ENCODE peak calls at places on chromosomes 12 and 14, in five cellular contexts. One of them, this sample, is unnamed.

GRCh38 chr12:113850309-113851056 is 115.6 kb downstream of the RBM19 start:
- DNase-seq in NCI-H748 treated with DMSO at 0.1 percent for 48 hours: no peak
- DNase-seq in NCI-H510A treated with DMSO at 0.1 percent for 48 hours: no peak
- DNase-seq in choroid plexus epithelial cell: peak
- DNase-seq in ascending aorta: peak
- DNase-seq in this sample: no peak

GRCh38 chr12:84986586-84986985 is 49.5 kb downstream of the TSPAN19 start:
- DNase-seq in NCI-H510A treated with DMSO at 0.1 percent for 48 hours: peak
- DNase-seq in ascending aorta: no peak
- DNase-seq in NCI-H748 treated with DMSO at 0.1 percent for 48 hours: peak
- DNase-seq in choroid plexus epithelial cell: no peak
- DNase-seq in this sample: no peak

GRCh38 chr12:25311501-25311900 is 60.8 kb upstream of the KRAS start:
- DNase-seq in NCI-H748 treated with DMSO at 0.1 percent for 48 hours: no peak
- DNase-seq in choroid plexus epithelial cell: no peak
- DNase-seq in ascending aorta: no peak
- DNase-seq in NCI-H510A treated with DMSO at 0.1 percent for 48 hours: no peak
- DNase-seq in this sample: no peak

GRCh38 chr12:64701283-64701682 is 57.9 kb downstream of the GNS start:
- DNase-seq in ascending aorta: no peak
- DNase-seq in NCI-H510A treated with DMSO at 0.1 percent for 48 hours: no peak
- DNase-seq in NCI-H748 treated with DMSO at 0.1 percent for 48 hours: no peak
- DNase-seq in choroid plexus epithelial cell: no peak
- DNase-seq in this sample: no peak

GRCh38 chr14:54685286-54685845 is 118.4 kb downstream of the SAMD4A start:
- DNase-seq in choroid plexus epithelial cell: peak
- DNase-seq in ascending aorta: no peak
- DNase-seq in NCI-H510A treated with DMSO at 0.1 percent for 48 hours: no peak
- DNase-seq in NCI-H748 treated with DMSO at 0.1 percent for 48 hours: no peak
- DNase-seq in this sample: no peak

GRCh38 chr14:103705524-103706284 is 9.5 kb downstream of the XRCC3 start:
- DNase-seq in ascending aorta: no peak
- DNase-seq in NCI-H510A treated with DMSO at 0.1 percent for 48 hours: no peak
- DNase-seq in NCI-H748 treated with DMSO at 0.1 percent for 48 hours: no peak
- DNase-seq in choroid plexus epithelial cell: no peak
- DNase-seq in this sample: no peak

GRCh38 chr12:112503521-112503920 is 84.8 kb downstream of the PTPN11 start:
- DNase-seq in choroid plexus epithelial cell: no peak
- DNase-seq in NCI-H748 treated with DMSO at 0.1 percent for 48 hours: no peak
- DNase-seq in NCI-H510A treated with DMSO at 0.1 percent for 48 hours: no peak
- DNase-seq in ascending aorta: no peak
- DNase-seq in this sample: no peak

GRCh38 chr14:98138666-98139065 is 1133.3 kb downstream of the BCL11B start:
- DNase-seq in NCI-H748 treated with DMSO at 0.1 percent for 48 hours: peak
- DNase-seq in ascending aorta: no peak
- DNase-seq in NCI-H510A treated with DMSO at 0.1 percent for 48 hours: no peak
- DNase-seq in choroid plexus epithelial cell: no peak
- DNase-seq in this sample: no peak

GRCh38 chr12:16184691-16185090 is 92.8 kb downstream of the SLC15A5 start:
- DNase-seq in NCI-H510A treated with DMSO at 0.1 percent for 48 hours: no peak
- DNase-seq in NCI-H748 treated with DMSO at 0.1 percent for 48 hours: no peak
- DNase-seq in ascending aorta: no peak
- DNase-seq in choroid plexus epithelial cell: no peak
- DNase-seq in this sample: peak

GRCh38 chr12:120835657-120836056 is 68.5 kb downstream of the SPPL3 start:
- DNase-seq in ascending aorta: no peak
- DNase-seq in NCI-H748 treated with DMSO at 0.1 percent for 48 hours: no peak
- DNase-seq in NCI-H510A treated with DMSO at 0.1 percent for 48 hours: no peak
- DNase-seq in choroid plexus epithelial cell: no peak
- DNase-seq in this sample: no peak

GRCh38 chr14:71451501-71451900 is 480.7 kb upstream of the RGS6 start:
- DNase-seq in NCI-H748 treated with DMSO at 0.1 percent for 48 hours: no peak
- DNase-seq in ascending aorta: no peak
- DNase-seq in NCI-H510A treated with DMSO at 0.1 percent for 48 hours: no peak
- DNase-seq in choroid plexus epithelial cell: no peak
- DNase-seq in this sample: no peak

GRCh38 chr12:122850695-122851350 is 15.6 kb downstream of the HIP1R start:
- DNase-seq in ascending aorta: no peak
- DNase-seq in choroid plexus epithelial cell: no peak
- DNase-seq in NCI-H748 treated with DMSO at 0.1 percent for 48 hours: no peak
- DNase-seq in NCI-H510A treated with DMSO at 0.1 percent for 48 hours: no peak
- DNase-seq in this sample: peak

GRCh38 chr12:45299132-45299692 is 83.3 kb downstream of the ANO6 start:
- DNase-seq in ascending aorta: no peak
- DNase-seq in NCI-H748 treated with DMSO at 0.1 percent for 48 hours: peak
- DNase-seq in NCI-H510A treated with DMSO at 0.1 percent for 48 hours: peak
- DNase-seq in choroid plexus epithelial cell: peak
- DNase-seq in this sample: peak

GRCh38 chr12:123062682-123063426 is 82.4 kb downstream of the ARL6IP4 start:
- DNase-seq in choroid plexus epithelial cell: peak
- DNase-seq in NCI-H748 treated with DMSO at 0.1 percent for 48 hours: no peak
- DNase-seq in NCI-H510A treated with DMSO at 0.1 percent for 48 hours: peak
- DNase-seq in ascending aorta: peak
- DNase-seq in this sample: peak

GRCh38 chr14:28765169-28765906 is 1.2 kb upstream of the FOXG1 start:
- DNase-seq in choroid plexus epithelial cell: no peak
- DNase-seq in NCI-H510A treated with DMSO at 0.1 percent for 48 hours: peak
- DNase-seq in ascending aorta: no peak
- DNase-seq in NCI-H748 treated with DMSO at 0.1 percent for 48 hours: no peak
- DNase-seq in this sample: no peak

GRCh38 chr14:103626150-103626850 is 2.7 kb upstream of the KLC1 start:
- DNase-seq in ascending aorta: no peak
- DNase-seq in choroid plexus epithelial cell: no peak
- DNase-seq in NCI-H510A treated with DMSO at 0.1 percent for 48 hours: peak
- DNase-seq in NCI-H748 treated with DMSO at 0.1 percent for 48 hours: no peak
- DNase-seq in this sample: no peak

GRCh38 chr12:111439657-111440151 is 34.0 kb downstream of the SH2B3 start:
- DNase-seq in NCI-H748 treated with DMSO at 0.1 percent for 48 hours: no peak
- DNase-seq in NCI-H510A treated with DMSO at 0.1 percent for 48 hours: no peak
- DNase-seq in ascending aorta: no peak
- DNase-seq in choroid plexus epithelial cell: no peak
- DNase-seq in this sample: no peak

GRCh38 chr12:112023759-112024396 is 10.7 kb downstream of the ERP29 start:
- DNase-seq in choroid plexus epithelial cell: no peak
- DNase-seq in NCI-H748 treated with DMSO at 0.1 percent for 48 hours: no peak
- DNase-seq in ascending aorta: no peak
- DNase-seq in NCI-H510A treated with DMSO at 0.1 percent for 48 hours: peak
- DNase-seq in this sample: no peak

GRCh38 chr12:70045036-70045435 is 198.2 kb upstream of the CNOT2 start:
- DNase-seq in choroid plexus epithelial cell: peak
- DNase-seq in NCI-H748 treated with DMSO at 0.1 percent for 48 hours: no peak
- DNase-seq in NCI-H510A treated with DMSO at 0.1 percent for 48 hours: no peak
- DNase-seq in ascending aorta: no peak
- DNase-seq in this sample: peak

GRCh38 chr14:55589171-55589570 is 9.2 kb downstream of the KTN1 start:
- DNase-seq in NCI-H510A treated with DMSO at 0.1 percent for 48 hours: no peak
- DNase-seq in NCI-H748 treated with DMSO at 0.1 percent for 48 hours: no peak
- DNase-seq in ascending aorta: no peak
- DNase-seq in choroid plexus epithelial cell: no peak
- DNase-seq in this sample: peak

GRCh38 chr12:14384783-14385638 is 19.5 kb downstream of the ATF7IP start:
- DNase-seq in ascending aorta: no peak
- DNase-seq in choroid plexus epithelial cell: peak
- DNase-seq in NCI-H510A treated with DMSO at 0.1 percent for 48 hours: peak
- DNase-seq in NCI-H748 treated with DMSO at 0.1 percent for 48 hours: no peak
- DNase-seq in this sample: peak

GRCh38 chr12:12628013-12628412 is 16.3 kb downstream of the CREBL2 start:
- DNase-seq in choroid plexus epithelial cell: peak
- DNase-seq in NCI-H748 treated with DMSO at 0.1 percent for 48 hours: no peak
- DNase-seq in ascending aorta: no peak
- DNase-seq in NCI-H510A treated with DMSO at 0.1 percent for 48 hours: no peak
- DNase-seq in this sample: peak

GRCh38 chr14:100025111-100025510 is 40.1 kb upstream of the EVL start:
- DNase-seq in NCI-H748 treated with DMSO at 0.1 percent for 48 hours: no peak
- DNase-seq in choroid plexus epithelial cell: peak
- DNase-seq in ascending aorta: no peak
- DNase-seq in NCI-H510A treated with DMSO at 0.1 percent for 48 hours: no peak
- DNase-seq in this sample: peak

GRCh38 chr12:78118486-78118885 is 287.8 kb downstream of the NAV3 start:
- DNase-seq in ascending aorta: no peak
- DNase-seq in NCI-H510A treated with DMSO at 0.1 percent for 48 hours: no peak
- DNase-seq in NCI-H748 treated with DMSO at 0.1 percent for 48 hours: no peak
- DNase-seq in choroid plexus epithelial cell: peak
- DNase-seq in this sample: no peak

GRCh38 chr12:116540617-116541152 is 18.5 kb upstream of the MAP1LC3B2 start:
- DNase-seq in ascending aorta: no peak
- DNase-seq in NCI-H748 treated with DMSO at 0.1 percent for 48 hours: no peak
- DNase-seq in NCI-H510A treated with DMSO at 0.1 percent for 48 hours: no peak
- DNase-seq in choroid plexus epithelial cell: no peak
- DNase-seq in this sample: peak

GRCh38 chr12:15701212-15701611 is 88.0 kb downstream of the EPS8 start:
- DNase-seq in NCI-H748 treated with DMSO at 0.1 percent for 48 hours: no peak
- DNase-seq in NCI-H510A treated with DMSO at 0.1 percent for 48 hours: no peak
- DNase-seq in choroid plexus epithelial cell: peak
- DNase-seq in ascending aorta: no peak
- DNase-seq in this sample: no peak

GRCh38 chr12:117350140-117350539 is 11.3 kb downstream of the NOS1 start:
- DNase-seq in NCI-H510A treated with DMSO at 0.1 percent for 48 hours: no peak
- DNase-seq in choroid plexus epithelial cell: no peak
- DNase-seq in NCI-H748 treated with DMSO at 0.1 percent for 48 hours: no peak
- DNase-seq in ascending aorta: no peak
- DNase-seq in this sample: no peak

GRCh38 chr12:101619868-101620761 is 25.3 kb downstream of the MYBPC1 start:
- DNase-seq in NCI-H748 treated with DMSO at 0.1 percent for 48 hours: peak
- DNase-seq in ascending aorta: no peak
- DNase-seq in choroid plexus epithelial cell: peak
- DNase-seq in NCI-H510A treated with DMSO at 0.1 percent for 48 hours: peak
- DNase-seq in this sample: no peak

GRCh38 chr12:20410746-20411145 is 42.4 kb downstream of the PDE3A start:
- DNase-seq in choroid plexus epithelial cell: no peak
- DNase-seq in ascending aorta: no peak
- DNase-seq in NCI-H510A treated with DMSO at 0.1 percent for 48 hours: no peak
- DNase-seq in NCI-H748 treated with DMSO at 0.1 percent for 48 hours: no peak
- DNase-seq in this sample: no peak

GRCh38 chr14:77543240-77543551 is 44.6 kb upstream of the ISM2 start:
- DNase-seq in NCI-H510A treated with DMSO at 0.1 percent for 48 hours: no peak
- DNase-seq in ascending aorta: no peak
- DNase-seq in NCI-H748 treated with DMSO at 0.1 percent for 48 hours: no peak
- DNase-seq in choroid plexus epithelial cell: no peak
- DNase-seq in this sample: peak

GRCh38 chr14:96309128-96309906 is 53.3 kb downstream of the BDKRB1 start:
- DNase-seq in NCI-H510A treated with DMSO at 0.1 percent for 48 hours: no peak
- DNase-seq in NCI-H748 treated with DMSO at 0.1 percent for 48 hours: no peak
- DNase-seq in choroid plexus epithelial cell: no peak
- DNase-seq in ascending aorta: no peak
- DNase-seq in this sample: no peak

GRCh38 chr12:32595251-32595650 is 83.8 kb upstream of the DNM1L start:
- DNase-seq in NCI-H510A treated with DMSO at 0.1 percent for 48 hours: no peak
- DNase-seq in choroid plexus epithelial cell: peak
- DNase-seq in ascending aorta: no peak
- DNase-seq in NCI-H748 treated with DMSO at 0.1 percent for 48 hours: no peak
- DNase-seq in this sample: peak

GRCh38 chr14:69479696-69480095 is 4.8 kb upstream of the PLEKHD1 start:
- DNase-seq in NCI-H748 treated with DMSO at 0.1 percent for 48 hours: no peak
- DNase-seq in NCI-H510A treated with DMSO at 0.1 percent for 48 hours: no peak
- DNase-seq in ascending aorta: no peak
- DNase-seq in choroid plexus epithelial cell: no peak
- DNase-seq in this sample: no peak

GRCh38 chr14:100578552-100578951 is 8.7 kb downstream of the BEGAIN start:
- DNase-seq in NCI-H510A treated with DMSO at 0.1 percent for 48 hours: no peak
- DNase-seq in NCI-H748 treated with DMSO at 0.1 percent for 48 hours: no peak
- DNase-seq in choroid plexus epithelial cell: peak
- DNase-seq in ascending aorta: no peak
- DNase-seq in this sample: peak

GRCh38 chr12:129659927-129660326 is 243.9 kb downstream of the TMEM132D start:
- DNase-seq in NCI-H748 treated with DMSO at 0.1 percent for 48 hours: no peak
- DNase-seq in NCI-H510A treated with DMSO at 0.1 percent for 48 hours: peak
- DNase-seq in ascending aorta: no peak
- DNase-seq in choroid plexus epithelial cell: peak
- DNase-seq in this sample: peak

GRCh38 chr12:55142896-55143870 is 17.0 kb downstream of the OR9K2 start:
- DNase-seq in NCI-H748 treated with DMSO at 0.1 percent for 48 hours: peak
- DNase-seq in NCI-H510A treated with DMSO at 0.1 percent for 48 hours: peak
- DNase-seq in ascending aorta: no peak
- DNase-seq in choroid plexus epithelial cell: peak
- DNase-seq in this sample: peak

GRCh38 chr14:104545151-104545931 is 34.2 kb upstream of the C14orf180 start:
- DNase-seq in choroid plexus epithelial cell: no peak
- DNase-seq in ascending aorta: no peak
- DNase-seq in NCI-H510A treated with DMSO at 0.1 percent for 48 hours: no peak
- DNase-seq in NCI-H748 treated with DMSO at 0.1 percent for 48 hours: no peak
- DNase-seq in this sample: no peak

GRCh38 chr12:7555752-7556151 is 52.2 kb upstream of the CD163 start:
- DNase-seq in NCI-H510A treated with DMSO at 0.1 percent for 48 hours: no peak
- DNase-seq in NCI-H748 treated with DMSO at 0.1 percent for 48 hours: no peak
- DNase-seq in ascending aorta: no peak
- DNase-seq in choroid plexus epithelial cell: peak
- DNase-seq in this sample: peak

GRCh38 chr14:66476964-66477363 is 9.2 kb upstream of the CCDC196 start:
- DNase-seq in NCI-H510A treated with DMSO at 0.1 percent for 48 hours: no peak
- DNase-seq in choroid plexus epithelial cell: peak
- DNase-seq in NCI-H748 treated with DMSO at 0.1 percent for 48 hours: no peak
- DNase-seq in ascending aorta: no peak
- DNase-seq in this sample: peak